ENCODE peak calls at places on chromosomes 12 and 14, in ten cellular contexts. U, Y, T, S, N, L, P, H, Q and D are unnamed samples.

GRCh38 chr14:32004300-32004699 is 72.8 kb upstream of the ARHGAP5 start:
- DNase-seq in Q (no peak), L (no peak), H (no peak), N (no peak), P (no peak), Y (no peak), U (no peak), S (no peak), T (no peak), D (no peak)

GRCh38 chr12:18492372-18493025 is 231.2 kb downstream of the PIK3C2G start:
- DNase-seq in Y (no peak), H (no peak), Q (no peak), P (no peak), L (no peak), N (no peak), T (no peak), S (no peak), U (no peak), D (no peak)

GRCh38 chr12:89225808-89226368 is 126.4 kb downstream of the DUSP6 start:
- DNase-seq in S (no peak), L (no peak), U (no peak), Q (no peak), T (no peak), P (no peak), Y (no peak), N (peak), H (peak), D (no peak)

GRCh38 chr12:102816816-102817434 is 100.1 kb downstream of the PAH start:
- DNase-seq in N (no peak), T (no peak), Q (no peak), P (no peak), L (no peak), S (no peak), Y (peak), H (no peak), U (no peak), D (no peak)

GRCh38 chr12:57628280-57629191 is 4.5 kb downstream of the B4GALNT1 start:
- DNase-seq in H (no peak), L (no peak), Q (no peak), S (peak), P (no peak), N (no peak), T (peak), Y (no peak), U (no peak), D (peak)

GRCh38 chr12:123886931-123887582 is 85.6 kb downstream of the CCDC92 start:
- DNase-seq in Y (no peak), P (no peak), S (no peak), T (no peak), U (no peak), N (no peak), Q (no peak), H (no peak), L (no peak), D (no peak)

GRCh38 chr14:55814873-55815272 is 234.9 kb downstream of the KTN1 start:
- DNase-seq in Y (no peak), Q (no peak), L (no peak), S (no peak), U (no peak), H (no peak), N (no peak), T (no peak), P (no peak), D (no peak)

GRCh38 chr14:54322668-54323380 is 74.0 kb upstream of the CDKN3 start:
- DNase-seq in S (no peak), U (no peak), T (no peak), H (no peak), L (no peak), Y (no peak), P (no peak), N (no peak), Q (no peak), D (no peak)

GRCh38 chr14:100662850-100663527 is 63.7 kb upstream of the DLK1 start:
- DNase-seq in P (peak), N (peak), H (peak), Y (peak), Q (peak), S (peak), U (peak), L (peak), T (no peak), D (no peak)

GRCh38 chr12:19517583-19517982 is 78.3 kb downstream of the AEBP2 start:
- DNase-seq in T (no peak), Q (no peak), N (no peak), U (no peak), L (no peak), P (no peak), S (no peak), H (no peak), Y (no peak), D (no peak)

GRCh38 chr12:71664411-71665108 is 459 bp downstream of the THAP2 start:
- DNase-seq in P (no peak), L (no peak), S (no peak), N (no peak), U (no peak), Y (no peak), H (no peak), T (no peak), Q (no peak), D (no peak)

GRCh38 chr14:104642540-104642868 is 37.9 kb upstream of the TMEM179 start:
- DNase-seq in Y (no peak), N (no peak), P (no peak), L (no peak), U (no peak), S (no peak), H (no peak), Q (no peak), T (no peak), D (no peak)

GRCh38 chr12:6430990-6431353 is 13.8 kb upstream of the CD27 start:
- DNase-seq in N (no peak), U (no peak), H (no peak), L (no peak), P (no peak), Q (no peak), Y (peak), T (no peak), S (no peak), D (no peak)

GRCh38 chr14:64569108-64570045 is 19.6 kb downstream of the PPP1R36 start:
- DNase-seq in N (no peak), T (peak), L (no peak), H (no peak), P (no peak), Q (no peak), S (peak), U (peak), Y (peak), D (no peak)